ENCODE peak calls at places on chromosome 22, in eight cellular contexts. E, W, P, Q, C, T, L and G are unnamed samples.

GRCh38 chr22:21683401-21683811 is 17.6 kb downstream of the PPIL2 start:
- DNase-seq in E (no peak), W (no peak), P (no peak), Q (no peak), C (no peak), T (no peak), L (no peak), G (no peak)

GRCh38 chr22:30047364-30047738 is 32.9 kb upstream of the HORMAD2 start:
- DNase-seq in E (peak; percentile 21), W (no peak), P (no peak), Q (no peak), C (peak; percentile 59), T (peak; percentile 4), L (no peak), G (peak; percentile 38)

GRCh38 chr22:18076060-18076497 is 1.7 kb upstream of the PEX26 start:
- DNase-seq in E (peak; percentile 91), W (peak; percentile 71), P (peak; percentile 18), Q (peak; percentile 33), C (peak; percentile 87), T (peak; percentile 91), L (peak; percentile 65), G (peak; percentile 59)

GRCh38 chr22:32411388-32411787 is 659 bp downstream of the RTCB start:
- DNase-seq in E (peak; percentile 28), W (no peak), P (no peak), Q (no peak), C (peak; percentile 45), T (peak; percentile 7), L (no peak), G (no peak)

GRCh38 chr22:50045211-50046018 is 12.7 kb downstream of the TTLL8 start:
- DNase-seq in E (no peak), W (no peak), P (no peak), Q (no peak), C (no peak), T (no peak), L (peak; percentile 7), G (no peak)

GRCh38 chr22:36285545-36285944 is 32.6 kb downstream of the APOL1 start:
- DNase-seq in E (no peak), W (no peak), P (no peak), Q (no peak), C (no peak), T (no peak), L (no peak), G (no peak)

GRCh38 chr22:50039669-50040458 is 18.2 kb downstream of the TTLL8 start:
- DNase-seq in E (no peak), W (no peak), P (no peak), Q (no peak), C (no peak), T (no peak), L (no peak), G (no peak)

GRCh38 chr22:27183474-27183873 is 526.1 kb downstream of the MIAT start:
- DNase-seq in E (no peak), W (no peak), P (no peak), Q (no peak), C (no peak), T (no peak), L (no peak), G (no peak)

GRCh38 chr22:39612811-39613548 is 42.4 kb downstream of the CACNA1I start:
- DNase-seq in E (no peak), W (no peak), P (no peak), Q (no peak), C (no peak), T (no peak), L (no peak), G (no peak)

GRCh38 chr22:48517039-48518030 is 1310.3 kb downstream of the BRD1 start:
- DNase-seq in E (peak; percentile 1), W (peak; percentile 39), P (no peak), Q (peak; percentile 37), C (no peak), T (no peak), L (no peak), G (no peak)

GRCh38 chr22:39207141-39208012 is 37.4 kb downstream of the PDGFB start:
- DNase-seq in E (peak; percentile 45), W (no peak), P (no peak), Q (no peak), C (no peak), T (peak; percentile 56), L (no peak), G (peak; percentile 33)

GRCh38 chr22:34019190-34019845 is 99.0 kb upstream of the LARGE1 start:
- DNase-seq in E (no peak), W (no peak), P (no peak), Q (no peak), C (no peak), T (no peak), L (no peak), G (no peak)

GRCh38 chr22:41780714-41781507 is 19.6 kb upstream of the CCDC134 start:
- DNase-seq in E (peak; percentile 51), W (no peak), P (peak; percentile 87), Q (no peak), C (no peak), T (peak; percentile 56), L (no peak), G (no peak)

GRCh38 chr22:23613193-23613973 is 18.7 kb downstream of the DRICH1 start:
- DNase-seq in E (no peak), W (no peak), P (no peak), Q (no peak), C (no peak), T (no peak), L (no peak), G (no peak)

GRCh38 chr22:37400719-37401118 is 26.6 kb downstream of the ELFN2 start:
- DNase-seq in E (no peak), W (no peak), P (no peak), Q (no peak), C (no peak), T (no peak), L (no peak), G (no peak)

GRCh38 chr22:47014636-47014930 is 252.1 kb downstream of the TBC1D22A start:
- DNase-seq in E (no peak), W (no peak), P (no peak), Q (no peak), C (no peak), T (no peak), L (no peak), G (no peak)

GRCh38 chr22:42799462-42800405 is 57.3 kb downstream of the ARFGAP3 start:
- DNase-seq in E (no peak), W (no peak), P (no peak), Q (no peak), C (no peak), T (no peak), L (no peak), G (peak; percentile 72)

GRCh38 chr22:21938071-21938822 is 14.4 kb downstream of the PPM1F start:
- DNase-seq in E (peak; percentile 86), W (peak; percentile 99), P (peak; percentile 90), Q (peak; percentile 92), C (peak; percentile 84), T (peak; percentile 85), L (peak; percentile 92), G (peak; percentile 93)

GRCh38 chr22:37012262-37012904 is 6.9 kb downstream of the TST start:
- DNase-seq in E (no peak), W (no peak), P (no peak), Q (no peak), C (no peak), T (no peak), L (no peak), G (no peak)

GRCh38 chr22:36433318-36434231 is 45.8 kb upstream of the MYH9 start:
- DNase-seq in E (no peak), W (no peak), P (no peak), Q (no peak), C (no peak), T (no peak), L (peak; percentile 62), G (no peak)

GRCh38 chr22:38012604-38013072 is 28.3 kb upstream of the SOX10 start:
- DNase-seq in E (peak; percentile 30), W (no peak), P (no peak), Q (no peak), C (no peak), T (no peak), L (no peak), G (no peak)

GRCh38 chr22:37686002-37686982 is at the start of gene NOL12:
- DNase-seq in E (peak; percentile 89), W (peak; percentile 69), P (peak; percentile 71), Q (peak; percentile 74), C (peak; percentile 86), T (peak; percentile 86), L (peak; percentile 84), G (peak; percentile 90)

GRCh38 chr22:45263790-45264269 is 20.9 kb upstream of the UPK3A start:
- DNase-seq in E (peak; percentile 80), W (peak; percentile 71), P (no peak), Q (peak; percentile 30), C (peak; percentile 63), T (peak; percentile 87), L (peak; percentile 88), G (peak; percentile 84)

GRCh38 chr22:19524170-19525115 is at the start of gene CLDN5:
- DNase-seq in E (peak; percentile 38), W (peak; percentile 57), P (no peak), Q (no peak), C (no peak), T (no peak), L (no peak), G (peak; percentile 84)

GRCh38 chr22:25223269-25223850 is 3.9 kb downstream of the CRYBB2 start:
- DNase-seq in E (no peak), W (no peak), P (no peak), Q (no peak), C (no peak), T (no peak), L (no peak), G (no peak)

GRCh38 chr22:23263651-23264555 is 83.6 kb downstream of the BCR start:
- DNase-seq in E (no peak), W (no peak), P (peak; percentile 61), Q (no peak), C (peak; percentile 17), T (no peak), L (no peak), G (no peak)

GRCh38 chr22:44497904-44498242 is at the start of gene RTL6:
- DNase-seq in E (no peak), W (no peak), P (no peak), Q (no peak), C (no peak), T (no peak), L (no peak), G (no peak)

GRCh38 chr22:20517422-20517821 is 10.0 kb downstream of the MED15 start:
- DNase-seq in E (no peak), W (no peak), P (no peak), Q (no peak), C (no peak), T (no peak), L (no peak), G (no peak)

GRCh38 chr22:22578702-22579424 is 19.8 kb upstream of the PRAME start:
- DNase-seq in E (peak; percentile 59), W (no peak), P (no peak), Q (no peak), C (peak; percentile 46), T (peak; percentile 41), L (peak; percentile 50), G (no peak)

GRCh38 chr22:30521368-30522156 is 16.1 kb upstream of the SEC14L4 start:
- DNase-seq in E (no peak), W (no peak), P (no peak), Q (no peak), C (no peak), T (no peak), L (peak; percentile 22), G (no peak)

GRCh38 chr22:48237466-48237865 is 1475.0 kb downstream of the TBC1D22A start:
- DNase-seq in E (no peak), W (no peak), P (no peak), Q (no peak), C (no peak), T (no peak), L (no peak), G (no peak)

GRCh38 chr22:37403267-37403960 is 23.9 kb downstream of the ELFN2 start:
- DNase-seq in E (no peak), W (no peak), P (no peak), Q (no peak), C (no peak), T (no peak), L (no peak), G (no peak)

GRCh38 chr22:30922151-30922611 is 46.4 kb downstream of the MORC2 start:
- DNase-seq in E (peak; percentile 39), W (no peak), P (peak; percentile 77), Q (peak; percentile 38), C (peak; percentile 65), T (peak; percentile 64), L (no peak), G (no peak)

GRCh38 chr22:24975125-24975640 is 22.7 kb downstream of the KIAA1671 start:
- DNase-seq in E (no peak), W (no peak), P (no peak), Q (no peak), C (no peak), T (no peak), L (no peak), G (no peak)